ENCODE peak calls at places on chromosomes 1 and 21, in six cellular contexts. M is right lobe of liver, Q is IMR-90, L is A549, D is ovary, C is uterus. V is an unnamed sample.

GRCh38 chr1:31102501-31102950 is 37.0 kb upstream of the PUM1 start:
- DNase-seq in M (no peak), Q (peak; percentile 69), D (no peak), L (no peak), C (no peak), V (no peak)

GRCh38 chr1:17795081-17795809 is 40.1 kb downstream of the ACTL8 start:
- DNase-seq in Q (no peak), C (no peak), L (no peak), D (no peak), M (no peak), V (no peak)

GRCh38 chr1:78702426-78702825 is 52.8 kb downstream of the IFI44 start:
- DNase-seq in Q (no peak), D (no peak), C (no peak), L (no peak), M (no peak), V (no peak)

GRCh38 chr1:25568090-25568833 is 24.9 kb downstream of the LDLRAP1 start:
- DNase-seq in L (no peak), D (no peak), M (no peak), Q (peak; percentile 63), C (no peak), V (no peak)

GRCh38 chr1:153509729-153510354 is 25.9 kb downstream of the S100A6 start:
- DNase-seq in C (no peak), M (no peak), Q (no peak), L (peak; percentile 79), D (no peak), V (peak; percentile 82)

GRCh38 chr21:27300770-27301169 is 333.9 kb upstream of the ADAMTS5 start:
- DNase-seq in D (no peak), M (no peak), L (no peak), C (no peak), Q (peak; percentile 89), V (no peak)

GRCh38 chr1:224447251-224447650 is 12.7 kb upstream of the WDR26 start:
- DNase-seq in D (peak; percentile 45), Q (peak; percentile 69), L (no peak), M (no peak), C (no peak), V (no peak)

GRCh38 chr1:156608036-156608674 is 6.9 kb upstream of the GPATCH4 start:
- DNase-seq in C (peak; percentile 69), D (no peak), M (no peak), Q (peak; percentile 75), L (peak; percentile 67), V (no peak)

GRCh38 chr1:25711555-25712298 is 88.3 kb upstream of the SELENON start:
- DNase-seq in L (no peak), C (no peak), Q (peak; percentile 92), M (no peak), D (no peak), V (peak; percentile 90)

GRCh38 chr1:245931450-245931849 is 575.6 kb downstream of the SMYD3 start:
- DNase-seq in D (no peak), M (no peak), Q (no peak), C (no peak), L (no peak), V (no peak)

GRCh38 chr1:173202430-173203145 is 4.5 kb downstream of the TNFSF4 start:
- DNase-seq in C (no peak), Q (peak; percentile 95), L (peak; percentile 15), M (no peak), D (no peak), V (no peak)

GRCh38 chr1:110874303-110875215 is 1.6 kb downstream of the CD53 start:
- DNase-seq in M (no peak), Q (no peak), D (no peak), L (no peak), C (no peak), V (no peak)

GRCh38 chr1:53483170-53483569 is 24.0 kb downstream of the DMRTB1 start:
- DNase-seq in M (no peak), C (no peak), L (no peak), D (no peak), Q (no peak), V (no peak)

GRCh38 chr1:165290143-165290542 is 66.4 kb downstream of the LMX1A start:
- DNase-seq in M (no peak), Q (no peak), C (no peak), D (no peak), L (no peak), V (no peak)

GRCh38 chr1:30749691-30750583 is 7.6 kb downstream of the LAPTM5 start:
- DNase-seq in C (no peak), Q (no peak), M (no peak), L (no peak), D (no peak), V (peak; percentile 92)

GRCh38 chr1:178607718-178608408 is 95.0 kb downstream of the TEX35 start:
- DNase-seq in L (no peak), M (no peak), C (no peak), D (no peak), Q (no peak), V (no peak)

GRCh38 chr1:12604114-12604874 is 13.7 kb downstream of the DHRS3 start:
- DNase-seq in Q (peak; percentile 99), C (peak; percentile 70), L (peak; percentile 86), M (no peak), D (no peak), V (no peak)

GRCh38 chr1:160708118-160708517 is 3.5 kb downstream of the CD48 start:
- DNase-seq in Q (no peak), C (no peak), M (no peak), D (no peak), L (no peak), V (no peak)

GRCh38 chr1:41381691-41382530 is 20.7 kb downstream of the FOXO6 start:
- DNase-seq in C (no peak), L (peak; percentile 69), M (no peak), D (peak; percentile 72), Q (no peak), V (no peak)

GRCh38 chr1:41380979-41381690 is 19.9 kb downstream of the FOXO6 start:
- DNase-seq in M (no peak), D (peak; percentile 88), C (peak; percentile 80), L (no peak), Q (no peak), V (no peak)

GRCh38 chr1:41382531-41383090 is 21.4 kb downstream of the FOXO6 start:
- DNase-seq in C (peak; percentile 77), Q (no peak), D (peak; percentile 83), L (peak; percentile 86), M (no peak), V (no peak)

GRCh38 chr1:41384579-41384978 is 23.3 kb downstream of the FOXO6 start:
- DNase-seq in C (no peak), L (no peak), Q (no peak), D (no peak), M (no peak), V (no peak)

GRCh38 chr1:41383094-41383852 is 22.0 kb downstream of the FOXO6 start:
- DNase-seq in C (no peak), M (no peak), L (no peak), Q (peak; percentile 31), D (peak; percentile 59), V (no peak)
- H3K4me1 ChIP-seq in C (peaks cover 10% of the 10 kb centered on the region), M (no peaks in the 10 kb centered on the region), L (peaks cover 13% of the 10 kb centered on the region), Q (peaks cover 2% of the 10 kb centered on the region), D (peaks cover 21% of the 10 kb centered on the region), V (peaks cover 42% of the 10 kb centered on the region)

GRCh38 chr1:32953495-32953894 is 11.1 kb downstream of the RNF19B start:
- DNase-seq in C (no peak), M (no peak), D (no peak), Q (peak; percentile 77), L (no peak), V (no peak)
- TF ChIP-seq CTCF in C (peak; percentile 8), M (no peak), D (no peak), Q (no peak), L (no peak), V (no peak)

GRCh38 chr1:77467741-77468140 is 185.9 kb downstream of the AK5 start:
- DNase-seq in C (no peak), M (no peak), L (no peak), D (no peak), Q (peak; percentile 79), V (no peak)
- TF ChIP-seq POLR2A in C (no peak), M (no peak), L (no peak), D (no peak), Q (no peak), V (no peak)

GRCh38 chr1:208249300-208249699 is 5.1 kb upstream of the PLXNA2 start:
- DNase-seq in Q (no peak), L (no peak), C (no peak), M (no peak), D (no peak), V (no peak)
- H3K4me1 ChIP-seq in Q (peaks cover 6% of the 10 kb centered on the region), L (peaks cover 11% of the 10 kb centered on the region), C (no peaks in the 10 kb centered on the region), M (no peaks in the 10 kb centered on the region), D (peaks cover 9% of the 10 kb centered on the region), V (no peaks in the 10 kb centered on the region)

DNA sequence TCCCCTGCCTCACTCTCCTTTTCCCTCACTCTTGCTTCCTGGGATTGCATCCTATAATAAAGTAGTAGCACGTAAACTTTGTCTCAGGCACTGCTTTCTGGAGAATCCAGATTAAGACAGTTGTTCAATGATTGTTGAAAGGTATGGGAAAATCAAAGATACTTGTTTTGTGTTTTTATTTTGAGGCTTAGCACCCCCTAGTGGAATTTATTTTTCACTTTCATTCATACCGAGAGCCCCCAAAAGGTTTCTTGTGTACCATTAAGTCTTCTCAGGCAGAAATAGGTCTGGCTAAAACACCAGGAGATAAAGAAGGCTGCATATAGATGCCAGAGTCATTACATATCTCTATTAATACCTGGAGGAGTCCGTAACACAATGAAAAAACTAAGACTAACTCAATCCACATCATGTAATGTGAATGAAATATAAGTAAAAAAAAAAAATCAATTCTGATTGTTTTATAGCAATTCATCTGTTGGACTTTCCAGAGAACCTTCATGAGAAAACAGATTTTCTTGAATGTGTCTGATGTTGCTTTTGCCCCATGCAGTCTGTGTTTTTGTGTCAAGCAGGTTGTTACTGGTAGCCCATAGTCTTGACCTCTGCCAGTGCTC is 103.5 kb downstream of the RPE65 start:
- DNase-seq in L (peak; percentile 5), M (no peak), C (no peak), D (no peak), Q (peak; percentile 46), V (no peak)
- TF ChIP-seq CTCF in L (peak; percentile 47), M (peak; percentile 56), C (peak; percentile 53), D (no peak), Q (peak; percentile 51), V (no peak)

V was measured in spleen.